ENCODE peak calls at places on chromosomes 5 and 9, in ten cellular contexts. J is uterus; G is ovary; S is lower lobe of right lung; C is CD8-positive, alpha-beta T cell; T is psoas muscle; R is upper lobe of right lung; Z is neural progenitor cell; I is tibial nerve; Y is left ventricle myocardium inferior. B is an unnamed sample.
A peak's percentile ranks its signal among the peaks of the same experiment; 100 is the strongest.

GRCh38 chr5:149223081-149223848 is 48.4 kb upstream of the AFAP1L1 start:
- DNase-seq in J (no peak), G (no peak), S (no peak), C (no peak), T (no peak), R (no peak), Z (no peak), I (peak; percentile 24), Y (no peak), B (no peak)

GRCh38 chr5:82365744-82366228 is 87.6 kb upstream of the RPS23 start:
- DNase-seq in J (no peak), G (no peak), S (no peak), C (no peak), T (no peak), R (no peak), Z (no peak), I (no peak), Y (no peak), B (no peak)

GRCh38 chr9:19252174-19252884 is 21.8 kb downstream of the DENND4C start:
- DNase-seq in J (no peak), G (no peak), S (no peak), C (no peak), T (no peak), R (no peak), Z (no peak), I (no peak), Y (no peak), B (no peak)

GRCh38 chr5:167244583-167244982 is 1046.9 kb upstream of the WWC1 start:
- DNase-seq in J (no peak), G (no peak), S (no peak), C (no peak), T (no peak), R (no peak), Z (peak; percentile 80), I (no peak), Y (no peak), B (no peak)

GRCh38 chr5:116883875-116884274 is 309.3 kb upstream of the SEMA6A start:
- DNase-seq in J (no peak), G (no peak), S (no peak), C (no peak), T (no peak), R (no peak), Z (no peak), I (no peak), Y (no peak), B (no peak)

GRCh38 chr9:129983891-129984290 is 59.1 kb downstream of the FNBP1 start:
- DNase-seq in J (no peak), G (no peak), S (no peak), C (no peak), T (no peak), R (no peak), Z (no peak), I (no peak), Y (no peak), B (no peak)

GRCh38 chr9:116466289-116467012 is 220.7 kb upstream of the TRIM32 start:
- DNase-seq in J (no peak), G (no peak), S (no peak), C (no peak), T (no peak), R (no peak), Z (no peak), I (no peak), Y (no peak), B (no peak)

GRCh38 chr9:123129411-123129810 is 95.9 kb downstream of the GPR21 start:
- DNase-seq in J (no peak), G (no peak), S (no peak), C (no peak), T (no peak), R (no peak), Z (no peak), I (no peak), Y (no peak), B (no peak)

GRCh38 chr9:79107911-79108676 is 463.7 kb upstream of the TLE4 start:
- DNase-seq in J (no peak), G (no peak), S (no peak), C (no peak), T (no peak), R (no peak), Z (no peak), I (no peak), Y (no peak), B (no peak)

GRCh38 chr5:115594343-115595047 is 7.8 kb downstream of the TICAM2 start:
- DNase-seq in J (no peak), G (no peak), S (no peak), C (no peak), T (no peak), R (no peak), Z (no peak), I (no peak), Y (no peak), B (no peak)

GRCh38 chr9:18485691-18486090 is 11.7 kb downstream of the ADAMTSL1 start:
- DNase-seq in J (no peak), G (no peak), S (no peak), C (peak; percentile 12), T (no peak), R (no peak), Z (no peak), I (no peak), Y (no peak), B (no peak)

GRCh38 chr5:155629597-155629996 is 616.0 kb downstream of the KIF4B start:
- DNase-seq in J (no peak), G (no peak), S (no peak), C (no peak), T (no peak), R (no peak), Z (no peak), I (no peak), Y (no peak), B (no peak)

GRCh38 chr5:93078082-93079038 is 502.7 kb downstream of the NR2F1-AS1 start:
- DNase-seq in J (peak; percentile 18), G (peak; percentile 21), S (no peak), C (no peak), T (peak; percentile 33), R (no peak), Z (no peak), I (no peak), Y (peak; percentile 48), B (no peak)

GRCh38 chr5:57499262-57500050 is 16.8 kb upstream of the ACTBL2 start:
- DNase-seq in J (no peak), G (no peak), S (no peak), C (no peak), T (no peak), R (no peak), Z (peak; percentile 70), I (peak; percentile 19), Y (no peak), B (no peak)
- H3K4me1 ChIP-seq in J (no peaks in the 10 kb centered on the region), G (peaks cover 7% of the 10 kb centered on the region), S (peaks cover 23% of the 10 kb centered on the region), C (peaks cover 12% of the 10 kb centered on the region), T (peaks cover 13% of the 10 kb centered on the region), R (peaks cover 9% of the 10 kb centered on the region), Z (peaks cover 12% of the 10 kb centered on the region), I (no peaks in the 10 kb centered on the region), Y (peaks cover 44% of the 10 kb centered on the region), B (peaks cover 13% of the 10 kb centered on the region)

GRCh38 chr9:109074236-109074889 is 45.4 kb downstream of the TMEM245 start:
- DNase-seq in J (no peak), G (no peak), S (no peak), C (no peak), T (no peak), R (no peak), Z (no peak), I (no peak), Y (no peak), B (no peak)
- H3K27ac ChIP-seq in J (no peak overlapping the region), G (no peak overlapping the region), S (no peak overlapping the region), C (no peak overlapping the region), T (no peak overlapping the region), R (no peak overlapping the region), Z (no peak overlapping the region), I (no peak overlapping the region), Y (no peak overlapping the region), B (no peak overlapping the region)

GRCh38 chr9:8514760-8515159 is 715.2 kb upstream of the DMAC1 start:
- DNase-seq in J (no peak), G (no peak), S (no peak), C (no peak), T (no peak), R (no peak), Z (peak; percentile 13), I (no peak), Y (no peak), B (no peak)
- TF ChIP-seq CTCF in J (no peak), G (no peak), S (no peak), C (no peak), T (no peak), R (no peak), Z (peak; percentile 33), I (no peak), Y (no peak), B (no peak)

GRCh38 chr9:133371261-133371711 is 4.6 kb downstream of the SURF4 start:
- DNase-seq in J (no peak), G (no peak), S (peak; percentile 43), C (peak; percentile 84), T (no peak), R (no peak), Z (no peak), I (no peak), Y (no peak), B (no peak)

GRCh38 chr9:133369419-133369818 is 6.4 kb downstream of the SURF4 start:
- DNase-seq in J (no peak), G (no peak), S (no peak), C (peak; percentile 44), T (no peak), R (no peak), Z (no peak), I (no peak), Y (no peak), B (no peak)

GRCh38 chr9:133368249-133368881 is 7.5 kb downstream of the SURF4 start:
- DNase-seq in J (no peak), G (no peak), S (no peak), C (no peak), T (no peak), R (no peak), Z (no peak), I (no peak), Y (no peak), B (peak; percentile 48)

GRCh38 chr9:133370680-133371079 is 5.2 kb downstream of the SURF4 start:
- DNase-seq in J (no peak), G (no peak), S (no peak), C (peak; percentile 80), T (no peak), R (no peak), Z (no peak), I (no peak), Y (no peak), B (no peak)

DNA sequence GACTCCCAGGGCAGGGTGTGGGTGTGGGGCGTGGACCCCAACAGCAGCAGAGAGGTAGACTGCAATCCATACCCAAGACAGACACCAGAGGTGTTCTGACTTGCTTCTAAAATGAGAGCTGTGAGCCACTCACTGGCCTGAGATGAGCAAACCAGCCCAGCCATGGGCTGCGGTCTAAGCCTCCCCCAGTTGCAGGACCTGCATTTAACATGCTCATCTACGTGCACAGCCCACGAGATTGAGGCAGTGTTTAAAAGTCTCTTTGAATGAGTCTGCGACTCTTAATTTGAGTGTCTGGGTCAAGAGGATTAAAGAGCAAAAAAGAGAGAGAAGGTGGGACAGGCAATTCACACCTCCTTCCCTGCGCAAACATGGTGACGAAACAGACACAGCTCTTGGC is 5.9 kb downstream of the SURF4 start:
- DNase-seq in J (no peak), G (no peak), S (no peak), C (peak; percentile 58), T (no peak), R (no peak), Z (no peak), I (no peak), Y (no peak), B (no peak)
- H3K4me1 ChIP-seq in J (peaks cover 52% of the 10 kb centered on the region), G (peaks cover 11% of the 10 kb centered on the region), S (peaks cover 77% of the 10 kb centered on the region), C (peaks cover 65% of the 10 kb centered on the region), T (peaks cover 71% of the 10 kb centered on the region), R (peaks cover 66% of the 10 kb centered on the region), Z (peaks cover 4% of the 10 kb centered on the region), I (no peaks in the 10 kb centered on the region), Y (peaks cover 78% of the 10 kb centered on the region), B (peaks cover 34% of the 10 kb centered on the region)

GRCh38 chr9:126411948-126412284 is 85.3 kb downstream of the MVB12B start:
- DNase-seq in J (no peak), G (no peak), S (no peak), C (no peak), T (no peak), R (no peak), Z (no peak), I (no peak), Y (no peak), B (no peak)
- H3K27ac ChIP-seq in J (no peak overlapping the region), G (no peak overlapping the region), S (no peak overlapping the region), C (peak overlapping the region; percentile 28), T (no peak overlapping the region), R (no peak overlapping the region), Z (no peak overlapping the region), I (peak overlapping the region; percentile 46), Y (no peak overlapping the region), B (peak overlapping the region; percentile 30)

B was measured in left lung.